ENCODE peak calls at places on chromosomes 2 and 18, in nine cellular contexts. D, K, O, J, X, U, C, G and P are unnamed samples.

GRCh38 chr2:146659976-146660375 is 1184.9 kb upstream of the ACVR2A start:
- DNase-seq in O (no peak), J (no peak), C (no peak), G (no peak), U (no peak), X (no peak), K (no peak), D (no peak), P (no peak)

GRCh38 chr2:146523218-146523617 is 1321.6 kb upstream of the ACVR2A start:
- DNase-seq in K (no peak), G (no peak), D (no peak), X (no peak), C (peak), J (no peak), O (peak), U (no peak), P (no peak)

GRCh38 chr18:35507623-35508022 is 9.9 kb upstream of the INO80C start:
- DNase-seq in O (no peak), K (no peak), X (no peak), C (no peak), G (no peak), U (no peak), J (no peak), D (no peak), P (no peak)

GRCh38 chr2:41735446-41735845 is 312.4 kb upstream of the PKDCC start:
- DNase-seq in X (no peak), O (peak), D (no peak), K (no peak), J (no peak), C (no peak), G (no peak), U (no peak), P (no peak)

GRCh38 chr2:241307055-241307454 is 8.4 kb downstream of the HDLBP start:
- DNase-seq in G (no peak), O (no peak), C (no peak), U (no peak), K (no peak), D (no peak), J (no peak), X (no peak), P (no peak)

GRCh38 chr2:110674620-110675555 is 3.0 kb downstream of the BUB1 start:
- DNase-seq in D (peak), U (peak), X (no peak), J (no peak), G (no peak), O (peak), C (peak), K (peak), P (no peak)

GRCh38 chr2:127094509-127095366 is 12.2 kb downstream of the BIN1 start:
- DNase-seq in U (no peak), X (peak), J (peak), O (peak), K (peak), G (no peak), C (peak), D (peak), P (no peak)

GRCh38 chr18:13548944-13549878 is 177.1 kb downstream of the FAM210A start:
- DNase-seq in J (no peak), X (no peak), C (no peak), U (no peak), O (no peak), D (no peak), K (no peak), G (no peak), P (no peak)

GRCh38 chr18:44543387-44543786 is 137.3 kb upstream of the SETBP1 start:
- DNase-seq in J (no peak), X (no peak), U (no peak), C (no peak), K (no peak), D (no peak), G (no peak), O (no peak), P (no peak)

GRCh38 chr2:207571370-207571769 is 41.6 kb downstream of the CREB1 start:
- DNase-seq in U (no peak), C (no peak), X (no peak), J (no peak), K (no peak), G (no peak), D (no peak), O (no peak), P (no peak)

GRCh38 chr18:51211552-51211951 is 14.1 kb upstream of the MEX3C start:
- DNase-seq in K (peak), U (no peak), O (peak), G (no peak), D (no peak), C (no peak), X (no peak), J (no peak), P (peak)

GRCh38 chr2:101962243-101962809 is 29.4 kb upstream of the IL1R2 start:
- DNase-seq in C (no peak), D (no peak), X (no peak), G (no peak), K (no peak), O (no peak), U (no peak), J (no peak), P (no peak)

GRCh38 chr2:101960903-101961286 is 30.9 kb upstream of the IL1R2 start:
- DNase-seq in U (no peak), O (no peak), G (no peak), D (no peak), J (no peak), C (no peak), X (no peak), K (no peak), P (no peak)

GRCh38 chr2:101958071-101958470 is 33.7 kb upstream of the IL1R2 start:
- DNase-seq in D (no peak), G (no peak), C (no peak), U (no peak), X (no peak), J (no peak), K (no peak), O (peak), P (peak)

GRCh38 chr2:101963198-101963597 is 28.6 kb upstream of the IL1R2 start:
- DNase-seq in X (no peak), G (no peak), U (no peak), C (no peak), D (peak), J (no peak), K (no peak), O (no peak), P (no peak)

GRCh38 chr2:101961287-101962242 is 30.2 kb upstream of the IL1R2 start:
- DNase-seq in C (peak), G (no peak), K (peak), O (peak), D (peak), U (no peak), J (no peak), X (peak), P (peak)
- TF ChIP-seq CTCF in C (peak), G (no peak), K (no peak), O (peak), D (no peak), U (no peak), J (no peak), X (peak), P (peak)

DNA sequence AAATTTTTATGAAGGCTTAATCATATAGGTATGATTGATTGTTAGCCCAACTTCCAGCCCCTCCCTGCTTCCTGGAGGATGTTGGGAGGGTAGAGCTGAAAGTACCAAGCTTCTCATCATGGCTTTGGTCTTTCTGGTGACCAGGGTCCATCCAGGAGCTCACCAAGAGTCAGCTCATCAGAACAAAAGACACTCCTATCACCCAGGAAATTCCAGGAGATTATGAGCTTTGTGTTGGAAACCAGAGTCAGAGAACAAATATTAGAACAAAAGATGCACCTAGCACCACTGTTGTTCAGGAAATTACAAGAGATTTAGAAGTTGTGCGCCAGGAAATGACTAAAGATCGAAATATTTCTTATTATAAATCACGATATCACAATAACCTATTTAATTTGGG is 119.9 kb upstream of the THUMPD2 start:
- DNase-seq in K (no peak), J (no peak), O (no peak), U (no peak), D (no peak), C (no peak), G (no peak), X (no peak), P (no peak)
- H3K4me3 ChIP-seq in K (no peak), J (no peak), O (no peak), U (no peak), D (no peak), C (no peak), G (no peak), X (no peak), P (no peak)

DNA sequence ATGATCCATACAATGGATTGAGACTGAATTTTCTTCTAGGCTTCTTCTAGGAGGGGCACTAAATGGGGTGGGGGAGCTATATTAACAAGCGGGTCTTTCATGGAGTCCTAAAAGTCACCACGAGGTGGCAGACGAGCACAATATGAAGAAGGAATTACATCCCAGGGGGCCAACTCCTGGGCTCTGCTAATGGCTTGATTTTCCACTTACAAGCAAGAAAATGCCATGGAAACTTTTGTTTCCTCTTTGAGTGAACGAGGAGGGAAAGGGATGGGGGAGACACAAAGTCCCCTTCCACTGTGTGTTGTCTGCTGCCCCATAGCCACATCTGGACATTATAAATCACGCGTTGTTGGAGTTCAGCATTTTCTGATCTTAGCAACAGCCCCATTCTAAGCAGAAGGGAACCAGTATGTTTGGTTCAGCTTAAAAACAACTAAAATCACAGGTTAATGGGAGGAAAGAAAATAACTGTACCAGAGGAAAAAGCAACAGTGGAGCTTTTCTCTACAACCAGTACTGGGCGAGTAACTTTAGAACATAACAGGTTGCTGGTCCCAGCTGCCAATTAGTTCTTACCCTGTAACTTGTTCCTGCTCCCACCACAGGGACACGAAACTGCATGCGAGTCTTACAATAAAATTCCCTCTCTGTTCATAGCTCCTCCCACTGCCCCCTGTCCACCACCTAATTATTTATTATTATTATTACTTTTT is 285.0 kb upstream of the PARD3B start:
- DNase-seq in C (peak), G (no peak), U (no peak), K (peak), O (peak), X (peak), D (peak), J (peak), P (peak)
- TF ChIP-seq CTCF in C (peak), G (peak), U (peak), K (peak), O (peak), X (peak), D (peak), J (peak), P (peak)

GRCh38 chr2:109501461-109501860 is 112.3 kb downstream of the SEPTIN10 start:
- DNase-seq in G (no peak), U (no peak), J (no peak), C (no peak), O (no peak), K (no peak), D (no peak), X (no peak), P (no peak)
- H3K4me3 ChIP-seq in G (no peak), U (no peak), J (no peak), C (no peak), O (no peak), K (no peak), D (no peak), X (no peak), P (no peak)

GRCh38 chr2:31694444-31694843 is 113.7 kb upstream of the SRD5A2 start:
- DNase-seq in O (no peak), K (no peak), U (no peak), J (peak), C (no peak), X (no peak), D (no peak), G (no peak), P (no peak)
- TF ChIP-seq CTCF in O (no peak), K (no peak), U (peak), J (peak), C (no peak), X (no peak), D (no peak), G (no peak), P (no peak)

GRCh38 chr2:218783612-218784169 is 1.7 kb downstream of the CYP27A1 start:
- DNase-seq in J (no peak), G (no peak), X (no peak), U (no peak), C (no peak), O (no peak), D (no peak), K (no peak), P (no peak)

GRCh38 chr2:218782529-218782845 is 540 bp downstream of the CYP27A1 start:
- DNase-seq in O (no peak), K (no peak), J (no peak), D (no peak), U (no peak), C (peak), X (no peak), G (no peak), P (peak)

GRCh38 chr2:218780026-218780425 is 1.9 kb upstream of the CYP27A1 start:
- DNase-seq in K (no peak), X (no peak), J (no peak), D (no peak), O (no peak), G (no peak), U (no peak), C (no peak), P (no peak)

GRCh38 chr2:218780851-218781690 is 876 bp upstream of the CYP27A1 start:
- DNase-seq in U (no peak), D (no peak), X (no peak), K (no peak), O (no peak), J (no peak), G (no peak), C (no peak), P (peak)

GRCh38 chr2:218781691-218782528 is at the start of gene CYP27A1:
- DNase-seq in G (peak), C (peak), J (peak), U (no peak), X (peak), K (peak), D (peak), O (peak), P (peak)
- H3K4me3 ChIP-seq in G (peak), C (peak), J (peak), U (no peak), X (peak), K (peak), D (peak), O (peak), P (peak)

DNA sequence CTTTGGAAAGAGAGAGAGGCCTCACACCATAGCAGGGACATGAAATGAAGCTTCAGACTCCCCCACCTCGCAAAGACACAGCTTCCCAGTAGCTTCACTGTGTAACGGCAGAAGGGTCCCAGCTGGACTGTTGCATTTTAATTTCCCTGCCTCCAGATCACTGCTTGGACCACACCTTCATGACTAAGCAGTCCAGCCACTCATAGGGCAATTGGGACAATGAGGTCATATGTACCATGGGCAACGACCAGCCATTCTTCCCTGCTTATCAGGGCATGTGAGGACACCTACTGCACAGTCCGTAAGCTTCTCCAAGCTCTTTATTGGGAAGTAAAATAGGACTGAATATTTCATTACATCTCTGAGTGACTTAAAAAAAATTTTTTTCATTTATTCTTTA is 183.0 kb downstream of the MREG start:
- DNase-seq in J (no peak), D (peak), G (no peak), U (no peak), O (peak), X (peak), K (peak), C (no peak), P (peak)
- TF ChIP-seq CTCF in J (no peak), D (no peak), G (peak), U (no peak), O (no peak), X (no peak), K (no peak), C (no peak), P (no peak)

GRCh38 chr2:148483675-148484074 is 160.9 kb upstream of the EPC2 start:
- DNase-seq in K (no peak), D (no peak), J (no peak), X (no peak), G (no peak), O (no peak), C (no peak), U (no peak), P (peak)
- H3K4me3 ChIP-seq in K (no peak), D (no peak), J (no peak), X (no peak), G (no peak), O (no peak), C (no peak), U (no peak), P (no peak)